ENCODE peak calls at places on chromosome 7, in five cellular contexts. One of them, this sample, is unnamed.

GRCh38 chr7:27656724-27657123 is 6.0 kb downstream of the HIBADH start:
- DNase-seq in WTC11: no peak
- DNase-seq in H1: no peak
- DNase-seq in K562: no peak
- DNase-seq in endothelial cell of umbilical vein: no peak
- DNase-seq in this sample: no peak

GRCh38 chr7:39749177-39749576 is 125.8 kb downstream of the RALA start:
- DNase-seq in K562: no peak
- DNase-seq in H1: no peak
- DNase-seq in WTC11: no peak
- DNase-seq in endothelial cell of umbilical vein: peak; percentile 14
- DNase-seq in this sample: no peak

GRCh38 chr7:78301361-78301760 is 502.8 kb downstream of the PHTF2 start:
- DNase-seq in K562: no peak
- DNase-seq in WTC11: no peak
- DNase-seq in H1: no peak
- DNase-seq in endothelial cell of umbilical vein: no peak
- DNase-seq in this sample: no peak

GRCh38 chr7:96729795-96730194 is 20.1 kb upstream of the SEM1 start:
- DNase-seq in H1: no peak
- DNase-seq in endothelial cell of umbilical vein: no peak
- DNase-seq in WTC11: no peak
- DNase-seq in K562: no peak
- DNase-seq in this sample: no peak

GRCh38 chr7:11195502-11195901 is 221.8 kb downstream of the PHF14 start:
- DNase-seq in endothelial cell of umbilical vein: no peak
- DNase-seq in H1: no peak
- DNase-seq in K562: no peak
- DNase-seq in WTC11: no peak
- DNase-seq in this sample: no peak

GRCh38 chr7:2037301-2037804 is 195.4 kb downstream of the MAD1L1 start:
- DNase-seq in endothelial cell of umbilical vein: no peak
- DNase-seq in WTC11: peak; percentile 6
- DNase-seq in H1: no peak
- DNase-seq in K562: no peak
- DNase-seq in this sample: no peak

GRCh38 chr7:47470567-47471357 is 111.1 kb downstream of the TNS3 start:
- DNase-seq in H1: peak; percentile 61
- DNase-seq in WTC11: peak; percentile 53
- DNase-seq in K562: no peak
- DNase-seq in endothelial cell of umbilical vein: no peak
- DNase-seq in this sample: peak; percentile 63

GRCh38 chr7:118734541-118734940 is 510.0 kb downstream of the ANKRD7 start:
- DNase-seq in WTC11: no peak
- DNase-seq in endothelial cell of umbilical vein: no peak
- DNase-seq in K562: no peak
- DNase-seq in H1: no peak
- DNase-seq in this sample: no peak

GRCh38 chr7:65722361-65722792 is 150.5 kb upstream of the VKORC1L1 start:
- DNase-seq in endothelial cell of umbilical vein: peak; percentile 28
- DNase-seq in K562: peak; percentile 72
- DNase-seq in WTC11: peak; percentile 78
- DNase-seq in H1: peak; percentile 81
- DNase-seq in this sample: peak; percentile 39

GRCh38 chr7:98598846-98599615 is 18.1 kb upstream of the NPTX2 start:
- DNase-seq in H1: no peak
- DNase-seq in K562: no peak
- DNase-seq in endothelial cell of umbilical vein: no peak
- DNase-seq in WTC11: no peak
- DNase-seq in this sample: no peak

GRCh38 chr7:79410345-79410744 is 43.1 kb downstream of the MAGI2 start:
- DNase-seq in K562: no peak
- DNase-seq in endothelial cell of umbilical vein: no peak
- DNase-seq in WTC11: no peak
- DNase-seq in H1: no peak
- DNase-seq in this sample: no peak

GRCh38 chr7:136528329-136528728 is 340.1 kb upstream of the CHRM2 start:
- DNase-seq in WTC11: no peak
- DNase-seq in endothelial cell of umbilical vein: no peak
- DNase-seq in K562: no peak
- DNase-seq in H1: no peak
- DNase-seq in this sample: peak; percentile 2

GRCh38 chr7:95472521-95473160 is 13.1 kb upstream of the ASB4 start:
- DNase-seq in H1: no peak
- DNase-seq in WTC11: no peak
- DNase-seq in endothelial cell of umbilical vein: no peak
- DNase-seq in K562: no peak
- DNase-seq in this sample: no peak

GRCh38 chr7:1158203-1159126 is 1.5 kb downstream of the ZFAND2A start:
- DNase-seq in K562: no peak
- DNase-seq in H1: no peak
- DNase-seq in endothelial cell of umbilical vein: no peak
- DNase-seq in WTC11: no peak
- DNase-seq in this sample: no peak

GRCh38 chr7:141593134-141593533 is 41.9 kb downstream of the AGK start:
- DNase-seq in H1: no peak
- DNase-seq in endothelial cell of umbilical vein: peak; percentile 14
- DNase-seq in K562: peak; percentile 79
- DNase-seq in WTC11: no peak
- DNase-seq in this sample: peak; percentile 67

GRCh38 chr7:120691915-120692314 is 166.0 kb downstream of the TSPAN12 start:
- DNase-seq in WTC11: no peak
- DNase-seq in H1: no peak
- DNase-seq in K562: no peak
- DNase-seq in endothelial cell of umbilical vein: no peak
- DNase-seq in this sample: no peak

GRCh38 chr7:2709553-2710165 is 21.7 kb downstream of the AMZ1 start:
- DNase-seq in K562: peak; percentile 82
- DNase-seq in WTC11: peak; percentile 91
- DNase-seq in endothelial cell of umbilical vein: peak; percentile 54
- DNase-seq in H1: peak; percentile 93
- DNase-seq in this sample: peak; percentile 73

GRCh38 chr7:81367335-81367801 is 402.5 kb downstream of the HGF start:
- DNase-seq in endothelial cell of umbilical vein: peak; percentile 21
- DNase-seq in WTC11: no peak
- DNase-seq in K562: no peak
- DNase-seq in H1: no peak
- DNase-seq in this sample: no peak

GRCh38 chr7:38248069-38248567 is 25.3 kb downstream of the TARP start:
- DNase-seq in endothelial cell of umbilical vein: no peak
- DNase-seq in H1: no peak
- DNase-seq in K562: no peak
- DNase-seq in WTC11: no peak
- DNase-seq in this sample: no peak

GRCh38 chr7:102989161-102989560 is 76.4 kb downstream of the LRRC17 start:
- DNase-seq in WTC11: no peak
- DNase-seq in H1: no peak
- DNase-seq in K562: no peak
- DNase-seq in endothelial cell of umbilical vein: no peak
- DNase-seq in this sample: no peak

GRCh38 chr7:122715183-122715582 is 12.5 kb upstream of the RNF148 start:
- DNase-seq in H1: no peak
- DNase-seq in K562: no peak
- DNase-seq in WTC11: no peak
- DNase-seq in endothelial cell of umbilical vein: no peak
- DNase-seq in this sample: no peak

GRCh38 chr7:41466760-41467384 is 236.0 kb downstream of the INHBA start:
- DNase-seq in K562: no peak
- DNase-seq in WTC11: no peak
- DNase-seq in H1: no peak
- DNase-seq in endothelial cell of umbilical vein: no peak
- DNase-seq in this sample: no peak

GRCh38 chr7:101140339-101140699 is 13.4 kb downstream of the SERPINE1 start:
- DNase-seq in endothelial cell of umbilical vein: peak; percentile 37
- DNase-seq in K562: no peak
- DNase-seq in H1: no peak
- DNase-seq in WTC11: no peak
- DNase-seq in this sample: no peak

GRCh38 chr7:36747251-36747968 is 23.1 kb upstream of the AOAH start:
- DNase-seq in K562: no peak
- DNase-seq in WTC11: no peak
- DNase-seq in H1: no peak
- DNase-seq in endothelial cell of umbilical vein: no peak
- DNase-seq in this sample: no peak

GRCh38 chr7:94374231-94374630 is 20.5 kb upstream of the COL1A2 start:
- DNase-seq in WTC11: peak; percentile 43
- DNase-seq in K562: no peak
- DNase-seq in H1: no peak
- DNase-seq in endothelial cell of umbilical vein: peak; percentile 92
- DNase-seq in this sample: no peak

GRCh38 chr7:2209146-2209960 is 23.4 kb downstream of the MAD1L1 start:
- DNase-seq in H1: peak; percentile 86
- DNase-seq in WTC11: peak; percentile 86
- DNase-seq in K562: peak; percentile 65
- DNase-seq in endothelial cell of umbilical vein: peak; percentile 55
- DNase-seq in this sample: peak; percentile 70

GRCh38 chr7:332646-333398 is 42.9 kb downstream of the FOXL3 start:
- DNase-seq in endothelial cell of umbilical vein: peak; percentile 56
- DNase-seq in K562: peak; percentile 83
- DNase-seq in WTC11: peak; percentile 92
- DNase-seq in H1: peak; percentile 98
- DNase-seq in this sample: peak; percentile 76

GRCh38 chr7:21013765-21014502 is 227.2 kb upstream of the SP8 start:
- DNase-seq in H1: no peak
- DNase-seq in WTC11: no peak
- DNase-seq in endothelial cell of umbilical vein: no peak
- DNase-seq in K562: no peak
- DNase-seq in this sample: no peak

GRCh38 chr7:28998110-28998509 is 40.0 kb upstream of the TRIL start:
- DNase-seq in H1: no peak
- DNase-seq in endothelial cell of umbilical vein: no peak
- DNase-seq in K562: no peak
- DNase-seq in WTC11: no peak
- DNase-seq in this sample: no peak

GRCh38 chr7:114084381-114085312 is 165.8 kb upstream of the PPP1R3A start:
- DNase-seq in WTC11: peak; percentile 57
- DNase-seq in K562: no peak
- DNase-seq in endothelial cell of umbilical vein: peak; percentile 30
- DNase-seq in H1: peak; percentile 80
- DNase-seq in this sample: no peak

GRCh38 chr7:129568240-129568639 is 43.3 kb upstream of the NRF1 start:
- DNase-seq in endothelial cell of umbilical vein: no peak
- DNase-seq in H1: no peak
- DNase-seq in K562: no peak
- DNase-seq in WTC11: no peak
- DNase-seq in this sample: no peak

GRCh38 chr7:129572205-129572604 is 39.3 kb upstream of the NRF1 start:
- DNase-seq in endothelial cell of umbilical vein: no peak
- DNase-seq in WTC11: no peak
- DNase-seq in K562: no peak
- DNase-seq in H1: no peak
- DNase-seq in this sample: no peak

GRCh38 chr7:129569326-129569725 is 42.2 kb upstream of the NRF1 start:
- DNase-seq in K562: no peak
- DNase-seq in endothelial cell of umbilical vein: no peak
- DNase-seq in WTC11: no peak
- DNase-seq in H1: no peak
- DNase-seq in this sample: no peak

GRCh38 chr7:129571201-129571600 is 40.3 kb upstream of the NRF1 start:
- DNase-seq in H1: no peak
- DNase-seq in endothelial cell of umbilical vein: no peak
- DNase-seq in K562: no peak
- DNase-seq in WTC11: no peak
- DNase-seq in this sample: no peak

GRCh38 chr7:129569811-129570215 is 41.7 kb upstream of the NRF1 start:
- DNase-seq in endothelial cell of umbilical vein: no peak
- DNase-seq in WTC11: no peak
- DNase-seq in K562: no peak
- DNase-seq in H1: no peak
- DNase-seq in this sample: peak; percentile 87
- TF ChIP-seq JUN in endothelial cell of umbilical vein: no peak
- TF ChIP-seq JUN in WTC11: no peak
- TF ChIP-seq JUN in K562: peak; percentile 33
- TF ChIP-seq JUN in H1: no peak
- TF ChIP-seq JUN in this sample: peak; percentile 56

DNA sequence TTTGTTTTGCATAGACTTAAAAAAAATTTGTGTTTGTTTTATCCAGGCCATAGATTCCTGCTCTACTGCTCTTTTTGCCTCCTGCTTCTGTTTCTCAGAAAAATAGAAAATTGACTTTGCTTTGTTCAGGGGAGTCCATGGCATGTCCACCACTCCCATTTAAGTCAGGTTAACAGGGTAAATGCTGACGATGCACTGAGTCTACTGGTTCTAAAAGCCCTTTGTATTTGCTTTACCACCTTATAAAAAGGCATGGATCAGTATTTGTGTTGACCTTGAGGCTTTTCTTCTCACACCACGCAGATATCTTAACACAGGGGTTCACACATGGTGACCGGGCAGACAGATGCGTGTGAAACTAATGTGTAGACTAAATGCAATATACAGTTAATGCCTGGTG is 139.5 kb upstream of the RHEB start:
- DNase-seq in WTC11: no peak
- DNase-seq in K562: no peak
- DNase-seq in H1: no peak
- DNase-seq in endothelial cell of umbilical vein: no peak
- DNase-seq in this sample: no peak
- TF ChIP-seq JUN in WTC11: no peak
- TF ChIP-seq JUN in K562: no peak
- TF ChIP-seq JUN in H1: no peak
- TF ChIP-seq JUN in endothelial cell of umbilical vein: no peak
- TF ChIP-seq JUN in this sample: no peak

DNA sequence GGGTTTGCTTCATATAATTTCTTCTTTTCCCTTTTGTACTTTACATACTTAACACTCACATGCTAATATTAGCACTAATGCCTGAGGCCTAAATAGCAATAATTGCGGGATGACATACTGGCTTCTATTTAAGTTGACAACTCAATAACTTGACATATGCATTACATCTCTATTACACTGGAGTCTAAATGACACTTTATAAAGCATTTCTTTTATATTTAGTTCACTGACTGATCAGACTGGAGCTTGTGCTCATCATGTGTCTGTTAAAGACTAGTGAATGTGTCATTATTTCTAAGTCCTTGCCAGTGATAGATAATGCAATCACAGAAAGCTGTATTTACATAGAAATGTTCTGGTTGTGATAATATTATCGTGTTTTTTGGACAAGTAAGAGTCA is 472.1 kb upstream of the SEMA3A start:
- DNase-seq in WTC11: no peak
- DNase-seq in K562: no peak
- DNase-seq in H1: no peak
- DNase-seq in endothelial cell of umbilical vein: no peak
- DNase-seq in this sample: no peak
- TF ChIP-seq JUN in WTC11: no peak
- TF ChIP-seq JUN in K562: no peak
- TF ChIP-seq JUN in H1: no peak
- TF ChIP-seq JUN in endothelial cell of umbilical vein: no peak
- TF ChIP-seq JUN in this sample: no peak

DNA sequence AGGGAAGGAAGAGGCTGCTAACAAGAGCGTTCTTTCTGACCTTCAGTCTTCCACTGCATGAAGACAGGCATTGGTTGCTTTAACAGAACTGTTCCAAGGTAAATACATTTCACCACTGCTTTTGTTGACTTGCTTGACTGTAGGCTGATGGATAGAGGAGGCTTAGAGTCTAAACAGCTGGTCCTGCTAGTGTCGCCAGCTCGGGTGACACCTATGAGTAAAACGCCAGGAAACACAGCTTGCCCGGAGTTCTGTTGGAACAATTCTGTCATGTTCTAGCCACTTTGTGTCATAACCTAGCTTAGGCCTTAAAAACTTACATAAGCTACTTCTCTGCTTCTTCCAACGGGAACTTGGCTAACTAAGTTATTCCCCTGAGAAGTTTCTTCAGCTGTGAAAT is 253.0 kb downstream of the BMPER start:
- DNase-seq in K562: no peak
- DNase-seq in endothelial cell of umbilical vein: no peak
- DNase-seq in WTC11: no peak
- DNase-seq in H1: no peak
- DNase-seq in this sample: no peak
- TF ChIP-seq JUN in K562: no peak
- TF ChIP-seq JUN in endothelial cell of umbilical vein: no peak
- TF ChIP-seq JUN in WTC11: no peak
- TF ChIP-seq JUN in H1: no peak
- TF ChIP-seq JUN in this sample: peak; percentile 23

This sample was measured in A549.